ENCODE peak calls at places on chromosome 3, in nine cellular contexts. H, Z, T, R, A, W, V, M and I are unnamed samples.

GRCh38 chr3:180382781-180383180 is 219.2 kb upstream of the TTC14 start:
- DNase-seq in H (peak), Z (no peak), T (no peak), R (no peak), A (no peak), W (no peak), V (no peak), M (no peak), I (no peak)

GRCh38 chr3:65044401-65044800 is 356.6 kb upstream of the ADAMTS9 start:
- DNase-seq in H (no peak), Z (no peak), T (no peak), R (no peak), A (no peak), W (no peak), V (no peak), M (no peak), I (no peak)

GRCh38 chr3:39407773-39408492 is 1.4 kb downstream of the RPSA start:
- DNase-seq in H (no peak), Z (no peak), T (no peak), R (no peak), A (no peak), W (no peak), V (peak), M (no peak), I (no peak)

GRCh38 chr3:55617385-55617784 is 130.3 kb upstream of the WNT5A start:
- DNase-seq in H (no peak), Z (no peak), T (no peak), R (no peak), A (no peak), W (no peak), V (no peak), M (no peak), I (no peak)

GRCh38 chr3:86990734-86991481 is at the start of gene VGLL3:
- DNase-seq in H (peak), Z (peak), T (peak), R (no peak), A (peak), W (peak), V (peak), M (no peak), I (peak)

GRCh38 chr3:114411811-114412803 is 118.3 kb downstream of the TIGIT start:
- DNase-seq in H (no peak), Z (no peak), T (no peak), R (peak), A (no peak), W (no peak), V (peak), M (no peak), I (no peak)

GRCh38 chr3:119580148-119580760 is 962 bp downstream of the ADPRH start:
- DNase-seq in H (peak), Z (no peak), T (peak), R (no peak), A (peak), W (no peak), V (peak), M (no peak), I (no peak)

GRCh38 chr3:55313701-55314100 is 173.4 kb downstream of the WNT5A start:
- DNase-seq in H (no peak), Z (no peak), T (no peak), R (no peak), A (no peak), W (no peak), V (no peak), M (no peak), I (no peak)

GRCh38 chr3:159762981-159763465 is 225.6 kb upstream of the IL12A start:
- DNase-seq in H (peak), Z (peak), T (peak), R (no peak), A (peak), W (peak), V (peak), M (peak), I (peak)

GRCh38 chr3:102006812-102007485 is 157.6 kb downstream of the NFKBIZ start:
- DNase-seq in H (peak), Z (peak), T (no peak), R (no peak), A (no peak), W (peak), V (peak), M (peak), I (no peak)

GRCh38 chr3:185335799-185336198 is 27.1 kb upstream of the MAP3K13 start:
- DNase-seq in H (no peak), Z (no peak), T (no peak), R (no peak), A (no peak), W (peak), V (peak), M (no peak), I (no peak)

GRCh38 chr3:172202797-172203196 is 163.4 kb downstream of the FNDC3B start:
- DNase-seq in H (no peak), Z (no peak), T (no peak), R (no peak), A (no peak), W (no peak), V (no peak), M (no peak), I (no peak)

GRCh38 chr3:9838856-9839255 is 5.0 kb downstream of the RPUSD3 start:
- DNase-seq in H (no peak), Z (no peak), T (no peak), R (no peak), A (no peak), W (no peak), V (no peak), M (no peak), I (no peak)

GRCh38 chr3:134381836-134382442 is 7.7 kb upstream of the AMOTL2 start:
- DNase-seq in H (peak), Z (no peak), T (no peak), R (no peak), A (peak), W (no peak), V (no peak), M (no peak), I (no peak)

GRCh38 chr3:128107809-128108208 is 15.8 kb downstream of the RUVBL1 start:
- DNase-seq in H (no peak), Z (no peak), T (no peak), R (no peak), A (no peak), W (no peak), V (no peak), M (no peak), I (no peak)

GRCh38 chr3:125057186-125057850 is 1.5 kb upstream of the HEG1 start:
- DNase-seq in H (no peak), Z (no peak), T (peak), R (no peak), A (no peak), W (no peak), V (peak), M (no peak), I (peak)

GRCh38 chr3:5120446-5120845 is 1.6 kb upstream of the ARL8B start:
- DNase-seq in H (no peak), Z (no peak), T (no peak), R (no peak), A (no peak), W (no peak), V (no peak), M (no peak), I (no peak)

GRCh38 chr3:99118381-99118780 is 216.9 kb upstream of the DCBLD2 start:
- DNase-seq in H (no peak), Z (no peak), T (no peak), R (no peak), A (no peak), W (no peak), V (no peak), M (no peak), I (no peak)

GRCh38 chr3:49462222-49462621 is 7.8 kb upstream of the DAG1 start:
- DNase-seq in H (no peak), Z (no peak), T (peak), R (no peak), A (no peak), W (no peak), V (peak), M (no peak), I (no peak)

GRCh38 chr3:69240651-69241578 is 118.5 kb upstream of the LMOD3 start:
- DNase-seq in H (no peak), Z (no peak), T (no peak), R (no peak), A (no peak), W (no peak), V (no peak), M (no peak), I (no peak)

GRCh38 chr3:63228087-63228486 is 50.0 kb upstream of the SYNPR start:
- DNase-seq in H (no peak), Z (no peak), T (peak), R (no peak), A (no peak), W (no peak), V (no peak), M (no peak), I (no peak)

GRCh38 chr3:145892869-145893268 is 268.1 kb downstream of the PLOD2 start:
- DNase-seq in H (no peak), Z (no peak), T (no peak), R (no peak), A (no peak), W (no peak), V (no peak), M (no peak), I (no peak)

GRCh38 chr3:157201648-157202278 is 41.8 kb upstream of the CCNL1 start:
- DNase-seq in H (peak), Z (peak), T (peak), R (no peak), A (no peak), W (peak), V (peak), M (peak), I (no peak)